ENCODE peak calls at places on chromosomes 16 and 17, in four cellular contexts. E, F, P and Q are unnamed samples.

GRCh38 chr17:49917771-49918170 is 51.2 kb upstream of the DLX4 start:
- DNase-seq in F (no peak), P (no peak), E (no peak), Q (no peak)

GRCh38 chr17:68353121-68353521 is 61.8 kb downstream of the ARSG start:
- DNase-seq in E (no peak), P (no peak), F (no peak), Q (no peak)

GRCh38 chr17:20084621-20085282 is 75.6 kb downstream of the SPECC1 start:
- DNase-seq in E (no peak), F (no peak), P (no peak), Q (no peak)

GRCh38 chr16:23232806-23233205 is 50.3 kb downstream of the SCNN1G start:
- DNase-seq in E (no peak), P (no peak), F (no peak), Q (no peak)

GRCh38 chr16:49563666-49564065 is 190.1 kb downstream of the C16orf78 start:
- DNase-seq in F (no peak), E (no peak), P (no peak), Q (no peak)

GRCh38 chr17:41131979-41132378 is 8.0 kb upstream of the KRTAP4-12 start:
- DNase-seq in P (no peak), E (peak; percentile 75), F (no peak), Q (peak; percentile 13)

GRCh38 chr16:69217433-69217832 is 30.5 kb downstream of the SNTB2 start:
- DNase-seq in F (no peak), E (peak; percentile 59), P (no peak), Q (no peak)

GRCh38 chr17:49401971-49402491 is 12.7 kb downstream of the PHB1 start:
- DNase-seq in P (no peak), E (no peak), F (no peak), Q (no peak)

GRCh38 chr17:57540596-57540995 is 204.5 kb downstream of the CCDC182 start:
- DNase-seq in E (no peak), P (no peak), F (no peak), Q (no peak)

GRCh38 chr17:57543230-57543629 is 201.9 kb downstream of the CCDC182 start:
- DNase-seq in F (no peak), E (no peak), P (no peak), Q (no peak)

GRCh38 chr17:57542518-57542917 is 202.6 kb downstream of the CCDC182 start:
- DNase-seq in F (no peak), E (no peak), P (no peak), Q (no peak)

GRCh38 chr17:57541049-57541448 is 204.1 kb downstream of the CCDC182 start:
- DNase-seq in P (no peak), E (no peak), F (no peak), Q (no peak)

DNA sequence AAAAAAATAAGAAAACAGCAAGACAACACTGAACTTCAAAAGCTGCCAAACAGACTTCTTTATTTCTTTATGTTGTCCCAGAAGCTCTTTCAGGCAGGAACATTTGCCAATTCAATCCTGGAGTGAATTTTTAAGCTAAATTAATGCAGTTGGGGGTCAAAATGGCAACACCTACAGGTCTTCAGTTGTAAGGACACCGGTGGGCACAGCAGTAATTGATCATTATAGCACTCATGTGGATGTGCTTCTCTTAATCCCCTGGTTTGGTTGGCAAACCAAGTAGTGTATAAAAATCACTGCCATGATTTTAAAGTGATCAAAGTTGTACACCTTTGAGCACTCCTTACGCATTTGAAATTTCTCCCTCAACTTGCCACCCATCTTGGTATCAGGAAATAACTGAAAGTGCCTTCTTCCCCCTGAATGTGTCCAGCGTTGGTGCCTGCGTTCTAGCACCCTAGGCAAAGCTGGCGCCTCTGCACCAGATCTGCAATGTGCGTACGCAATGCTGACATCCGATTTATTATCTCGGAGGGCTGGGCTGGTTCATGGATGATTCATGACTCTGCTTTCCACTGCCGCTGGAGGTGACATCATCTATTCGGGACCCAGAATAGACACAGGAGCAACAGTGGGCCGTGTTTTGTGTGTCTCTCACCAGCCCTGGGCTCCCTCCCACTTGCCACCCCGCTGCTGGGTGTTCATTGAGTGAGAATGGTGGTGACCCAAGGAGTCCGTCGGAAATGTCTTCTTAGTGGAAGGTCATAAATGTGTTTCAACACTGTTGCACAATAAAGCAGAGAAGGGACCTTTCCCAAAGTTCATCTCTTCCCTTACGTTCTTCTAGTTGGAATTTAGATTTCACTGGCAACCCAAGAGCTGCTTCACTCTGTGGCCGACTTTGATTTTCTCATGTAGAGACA is 203.4 kb downstream of the CCDC182 start:
- DNase-seq in P (no peak), E (peak; percentile 16), F (peak; percentile 95), Q (no peak)
- TF ChIP-seq CTCF in P (no peak), E (no peak), F (no peak), Q (no peak)

GRCh38 chr17:78823282-78824046 is 17.1 kb downstream of the USP36 start:
- DNase-seq in E (no peak), F (no peak), P (no peak), Q (no peak)
- TF ChIP-seq CTCF in E (no peak), F (no peak), P (no peak), Q (no peak)

GRCh38 chr17:69723741-69724140 is 309.2 kb downstream of the MAP2K6 start:
- DNase-seq in P (no peak), E (no peak), F (no peak), Q (no peak)
- TF ChIP-seq CTCF in P (no peak), E (no peak), F (no peak), Q (no peak)

GRCh38 chr17:75824050-75824552 is 20.1 kb downstream of the UNC13D start:
- DNase-seq in F (no peak), E (no peak), P (no peak), Q (no peak)

GRCh38 chr17:75821552-75821951 is 22.7 kb downstream of the UNC13D start:
- DNase-seq in P (no peak), F (no peak), E (no peak), Q (no peak)

GRCh38 chr17:75823257-75824041 is 20.8 kb downstream of the UNC13D start:
- DNase-seq in P (no peak), F (no peak), E (no peak), Q (no peak)

GRCh38 chr17:75822119-75822799 is 21.9 kb downstream of the UNC13D start:
- DNase-seq in E (no peak), P (no peak), F (no peak), Q (no peak)

DNA sequence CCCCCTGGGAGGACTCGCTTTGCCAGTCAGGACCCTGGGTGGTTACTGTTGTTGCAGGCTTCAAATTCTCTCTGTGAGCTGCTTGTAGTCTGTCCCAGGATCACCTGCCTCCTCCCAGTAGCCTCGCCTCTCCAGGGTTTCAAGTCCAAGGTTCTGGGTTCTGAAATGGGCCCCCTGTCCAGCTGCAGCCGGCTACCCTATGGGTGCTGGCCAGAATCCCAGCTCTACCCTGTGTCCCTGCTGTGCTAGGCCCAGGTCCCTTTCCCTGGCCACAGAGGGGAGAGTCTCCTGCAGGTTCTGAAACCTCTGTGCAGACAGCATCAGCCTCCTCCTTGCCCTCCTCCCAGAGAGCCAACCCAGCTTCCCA is 21.4 kb downstream of the UNC13D start:
- DNase-seq in E (no peak), F (no peak), P (no peak), Q (no peak)
- TF ChIP-seq CTCF in E (no peak), F (no peak), P (no peak), Q (no peak)